ENCODE peak calls at places on chromosomes 5 and 9, in ten cellular contexts. One of them, this sample, is unnamed.

GRCh38 chr5:157159209-157159751 is 6.8 kb downstream of the GARIN3 start:
- DNase-seq in fibroblast of lung: no peak
- DNase-seq in lower lobe of right lung: no peak
- DNase-seq in SK-N-SH: no peak
- DNase-seq in aorta: no peak
- DNase-seq in Peyer's patch: no peak
- DNase-seq in sigmoid colon: no peak
- DNase-seq in adrenal gland: no peak
- DNase-seq in colonic mucosa: no peak
- DNase-seq in neural progenitor cell: no peak
- DNase-seq in this sample: no peak

GRCh38 chr5:148913985-148914421 is 87.6 kb downstream of the ADRB2 start:
- DNase-seq in fibroblast of lung: peak; percentile 99
- DNase-seq in lower lobe of right lung: no peak
- DNase-seq in SK-N-SH: no peak
- DNase-seq in aorta: no peak
- DNase-seq in Peyer's patch: no peak
- DNase-seq in sigmoid colon: no peak
- DNase-seq in adrenal gland: no peak
- DNase-seq in colonic mucosa: no peak
- DNase-seq in neural progenitor cell: peak; percentile 38
- DNase-seq in this sample: no peak

GRCh38 chr9:84500218-84500617 is 159.7 kb upstream of the SLC28A3 start:
- DNase-seq in fibroblast of lung: no peak
- DNase-seq in lower lobe of right lung: no peak
- DNase-seq in SK-N-SH: no peak
- DNase-seq in aorta: no peak
- DNase-seq in Peyer's patch: no peak
- DNase-seq in sigmoid colon: no peak
- DNase-seq in adrenal gland: no peak
- DNase-seq in colonic mucosa: no peak
- DNase-seq in neural progenitor cell: no peak
- DNase-seq in this sample: no peak

GRCh38 chr5:124649548-124650501 is 96.6 kb downstream of the ZNF608 start:
- DNase-seq in fibroblast of lung: peak; percentile 97
- DNase-seq in lower lobe of right lung: peak; percentile 90
- DNase-seq in SK-N-SH: peak; percentile 78
- DNase-seq in aorta: peak; percentile 91
- DNase-seq in Peyer's patch: peak; percentile 69
- DNase-seq in sigmoid colon: no peak
- DNase-seq in adrenal gland: peak; percentile 69
- DNase-seq in colonic mucosa: peak; percentile 82
- DNase-seq in neural progenitor cell: no peak
- DNase-seq in this sample: peak; percentile 77

GRCh38 chr9:14910178-14910805 is at the start of gene FREM1:
- DNase-seq in fibroblast of lung: peak; percentile 0
- DNase-seq in lower lobe of right lung: no peak
- DNase-seq in SK-N-SH: peak; percentile 58
- DNase-seq in aorta: peak; percentile 46
- DNase-seq in Peyer's patch: peak; percentile 60
- DNase-seq in sigmoid colon: peak; percentile 80
- DNase-seq in adrenal gland: no peak
- DNase-seq in colonic mucosa: peak; percentile 47
- DNase-seq in neural progenitor cell: peak; percentile 87
- DNase-seq in this sample: peak; percentile 61

GRCh38 chr5:65483474-65484346 is 2.0 kb upstream of the ADAMTS6 start:
- DNase-seq in fibroblast of lung: peak; percentile 78
- DNase-seq in lower lobe of right lung: no peak
- DNase-seq in SK-N-SH: peak; percentile 66
- DNase-seq in aorta: no peak
- DNase-seq in Peyer's patch: no peak
- DNase-seq in sigmoid colon: no peak
- DNase-seq in adrenal gland: no peak
- DNase-seq in colonic mucosa: no peak
- DNase-seq in neural progenitor cell: peak; percentile 65
- DNase-seq in this sample: no peak

GRCh38 chr9:135227641-135228251 is 140.3 kb downstream of the OLFM1 start:
- DNase-seq in fibroblast of lung: no peak
- DNase-seq in lower lobe of right lung: peak; percentile 21
- DNase-seq in SK-N-SH: no peak
- DNase-seq in aorta: peak; percentile 21
- DNase-seq in Peyer's patch: peak; percentile 18
- DNase-seq in sigmoid colon: peak; percentile 50
- DNase-seq in adrenal gland: no peak
- DNase-seq in colonic mucosa: no peak
- DNase-seq in neural progenitor cell: no peak
- DNase-seq in this sample: peak; percentile 42

GRCh38 chr5:127290019-127290945 is at the start of gene MEGF10:
- DNase-seq in fibroblast of lung: peak; percentile 43
- DNase-seq in lower lobe of right lung: no peak
- DNase-seq in SK-N-SH: peak; percentile 83
- DNase-seq in aorta: peak; percentile 38
- DNase-seq in Peyer's patch: peak; percentile 57
- DNase-seq in sigmoid colon: no peak
- DNase-seq in adrenal gland: peak; percentile 42
- DNase-seq in colonic mucosa: peak; percentile 35
- DNase-seq in neural progenitor cell: peak; percentile 85
- DNase-seq in this sample: peak; percentile 21

GRCh38 chr5:138391859-138392386 is 39.4 kb downstream of the KDM3B start:
- DNase-seq in fibroblast of lung: no peak
- DNase-seq in lower lobe of right lung: no peak
- DNase-seq in SK-N-SH: no peak
- DNase-seq in aorta: no peak
- DNase-seq in Peyer's patch: no peak
- DNase-seq in sigmoid colon: no peak
- DNase-seq in adrenal gland: no peak
- DNase-seq in colonic mucosa: no peak
- DNase-seq in neural progenitor cell: peak; percentile 37
- DNase-seq in this sample: peak; percentile 65

GRCh38 chr5:134005415-134006118 is 792 bp upstream of the VDAC1 start:
- DNase-seq in fibroblast of lung: peak; percentile 22
- DNase-seq in lower lobe of right lung: peak; percentile 63
- DNase-seq in SK-N-SH: peak; percentile 74
- DNase-seq in aorta: peak; percentile 64
- DNase-seq in Peyer's patch: peak; percentile 70
- DNase-seq in sigmoid colon: peak; percentile 74
- DNase-seq in adrenal gland: peak; percentile 41
- DNase-seq in colonic mucosa: peak; percentile 68
- DNase-seq in neural progenitor cell: peak; percentile 65
- DNase-seq in this sample: peak; percentile 57

GRCh38 chr5:2014058-2014610 is 131.4 kb upstream of the IRX4 start:
- DNase-seq in fibroblast of lung: no peak
- DNase-seq in lower lobe of right lung: no peak
- DNase-seq in SK-N-SH: no peak
- DNase-seq in aorta: peak; percentile 3
- DNase-seq in Peyer's patch: no peak
- DNase-seq in sigmoid colon: no peak
- DNase-seq in adrenal gland: no peak
- DNase-seq in colonic mucosa: no peak
- DNase-seq in neural progenitor cell: no peak
- DNase-seq in this sample: no peak

GRCh38 chr9:128548876-128549275 is 3.5 kb upstream of the SPTAN1 start:
- DNase-seq in fibroblast of lung: no peak
- DNase-seq in lower lobe of right lung: no peak
- DNase-seq in SK-N-SH: no peak
- DNase-seq in aorta: no peak
- DNase-seq in Peyer's patch: no peak
- DNase-seq in sigmoid colon: no peak
- DNase-seq in adrenal gland: no peak
- DNase-seq in colonic mucosa: no peak
- DNase-seq in neural progenitor cell: peak; percentile 12
- DNase-seq in this sample: no peak

GRCh38 chr9:98117984-98118639 is 910 bp downstream of the TRIM14 start:
- DNase-seq in fibroblast of lung: peak; percentile 5
- DNase-seq in lower lobe of right lung: no peak
- DNase-seq in SK-N-SH: peak; percentile 43
- DNase-seq in aorta: no peak
- DNase-seq in Peyer's patch: peak; percentile 86
- DNase-seq in sigmoid colon: no peak
- DNase-seq in adrenal gland: no peak
- DNase-seq in colonic mucosa: peak; percentile 84
- DNase-seq in neural progenitor cell: peak; percentile 36
- DNase-seq in this sample: no peak

GRCh38 chr9:84898188-84898587 is 228.7 kb downstream of the NTRK2 start:
- DNase-seq in fibroblast of lung: no peak
- DNase-seq in lower lobe of right lung: no peak
- DNase-seq in SK-N-SH: no peak
- DNase-seq in aorta: no peak
- DNase-seq in Peyer's patch: no peak
- DNase-seq in sigmoid colon: no peak
- DNase-seq in adrenal gland: no peak
- DNase-seq in colonic mucosa: no peak
- DNase-seq in neural progenitor cell: no peak
- DNase-seq in this sample: no peak

GRCh38 chr5:128539038-128539429 is 989 bp upstream of the FBN2 start:
- DNase-seq in fibroblast of lung: peak; percentile 22
- DNase-seq in lower lobe of right lung: no peak
- DNase-seq in SK-N-SH: no peak
- DNase-seq in aorta: no peak
- DNase-seq in Peyer's patch: no peak
- DNase-seq in sigmoid colon: no peak
- DNase-seq in adrenal gland: peak; percentile 32
- DNase-seq in colonic mucosa: no peak
- DNase-seq in neural progenitor cell: no peak
- DNase-seq in this sample: no peak

GRCh38 chr9:124858330-124859046 is 3.3 kb downstream of the RPL35 start:
- DNase-seq in fibroblast of lung: no peak
- DNase-seq in lower lobe of right lung: no peak
- DNase-seq in SK-N-SH: no peak
- DNase-seq in aorta: no peak
- DNase-seq in Peyer's patch: no peak
- DNase-seq in sigmoid colon: no peak
- DNase-seq in adrenal gland: no peak
- DNase-seq in colonic mucosa: no peak
- DNase-seq in neural progenitor cell: no peak
- DNase-seq in this sample: no peak
- H3K36me3 ChIP-seq in fibroblast of lung: peaks cover 36% of the 10 kb centered on the region
- H3K36me3 ChIP-seq in lower lobe of right lung: peaks cover 46% of the 10 kb centered on the region
- H3K36me3 ChIP-seq in SK-N-SH: peaks cover 44% of the 10 kb centered on the region
- H3K36me3 ChIP-seq in aorta: peaks cover 5% of the 10 kb centered on the region
- H3K36me3 ChIP-seq in Peyer's patch: no peaks in the 10 kb centered on the region
- H3K36me3 ChIP-seq in sigmoid colon: peaks cover 45% of the 10 kb centered on the region
- H3K36me3 ChIP-seq in adrenal gland: peaks cover 38% of the 10 kb centered on the region
- H3K36me3 ChIP-seq in colonic mucosa: peaks cover 20% of the 10 kb centered on the region
- H3K36me3 ChIP-seq in neural progenitor cell: no peaks in the 10 kb centered on the region
- H3K36me3 ChIP-seq in this sample: peaks cover 48% of the 10 kb centered on the region

GRCh38 chr9:131187957-131188356 is 62.6 kb downstream of the NUP214 start:
- DNase-seq in fibroblast of lung: no peak
- DNase-seq in lower lobe of right lung: no peak
- DNase-seq in SK-N-SH: no peak
- DNase-seq in aorta: no peak
- DNase-seq in Peyer's patch: no peak
- DNase-seq in sigmoid colon: no peak
- DNase-seq in adrenal gland: no peak
- DNase-seq in colonic mucosa: no peak
- DNase-seq in neural progenitor cell: no peak
- DNase-seq in this sample: no peak
- H3K27ac ChIP-seq in fibroblast of lung: no peak overlapping the region
- H3K27ac ChIP-seq in lower lobe of right lung: no peak overlapping the region
- H3K27ac ChIP-seq in SK-N-SH: no peak overlapping the region
- H3K27ac ChIP-seq in aorta: no peak overlapping the region
- H3K27ac ChIP-seq in Peyer's patch: no peak overlapping the region
- H3K27ac ChIP-seq in sigmoid colon: no peak overlapping the region
- H3K27ac ChIP-seq in adrenal gland: no peak overlapping the region
- H3K27ac ChIP-seq in colonic mucosa: no peak overlapping the region
- H3K27ac ChIP-seq in neural progenitor cell: no peak overlapping the region
- H3K27ac ChIP-seq in this sample: no peak overlapping the region

GRCh38 chr9:78320030-78320693 is 23.2 kb downstream of the PSAT1 start:
- DNase-seq in fibroblast of lung: no peak
- DNase-seq in lower lobe of right lung: no peak
- DNase-seq in SK-N-SH: no peak
- DNase-seq in aorta: no peak
- DNase-seq in Peyer's patch: no peak
- DNase-seq in sigmoid colon: no peak
- DNase-seq in adrenal gland: no peak
- DNase-seq in colonic mucosa: no peak
- DNase-seq in neural progenitor cell: no peak
- DNase-seq in this sample: no peak

GRCh38 chr9:78321505-78321904 is 24.6 kb downstream of the PSAT1 start:
- DNase-seq in fibroblast of lung: no peak
- DNase-seq in lower lobe of right lung: no peak
- DNase-seq in SK-N-SH: no peak
- DNase-seq in aorta: no peak
- DNase-seq in Peyer's patch: no peak
- DNase-seq in sigmoid colon: no peak
- DNase-seq in adrenal gland: no peak
- DNase-seq in colonic mucosa: no peak
- DNase-seq in neural progenitor cell: no peak
- DNase-seq in this sample: no peak

GRCh38 chr9:78324068-78324650 is 27.2 kb downstream of the PSAT1 start:
- DNase-seq in fibroblast of lung: no peak
- DNase-seq in lower lobe of right lung: no peak
- DNase-seq in SK-N-SH: no peak
- DNase-seq in aorta: no peak
- DNase-seq in Peyer's patch: no peak
- DNase-seq in sigmoid colon: no peak
- DNase-seq in adrenal gland: no peak
- DNase-seq in colonic mucosa: no peak
- DNase-seq in neural progenitor cell: no peak
- DNase-seq in this sample: no peak

GRCh38 chr9:78319197-78320029 is 22.5 kb downstream of the PSAT1 start:
- DNase-seq in fibroblast of lung: no peak
- DNase-seq in lower lobe of right lung: no peak
- DNase-seq in SK-N-SH: no peak
- DNase-seq in aorta: no peak
- DNase-seq in Peyer's patch: no peak
- DNase-seq in sigmoid colon: no peak
- DNase-seq in adrenal gland: no peak
- DNase-seq in colonic mucosa: no peak
- DNase-seq in neural progenitor cell: no peak
- DNase-seq in this sample: no peak

GRCh38 chr9:78320875-78321496 is 24.1 kb downstream of the PSAT1 start:
- DNase-seq in fibroblast of lung: no peak
- DNase-seq in lower lobe of right lung: no peak
- DNase-seq in SK-N-SH: no peak
- DNase-seq in aorta: no peak
- DNase-seq in Peyer's patch: no peak
- DNase-seq in sigmoid colon: no peak
- DNase-seq in adrenal gland: peak; percentile 23
- DNase-seq in colonic mucosa: no peak
- DNase-seq in neural progenitor cell: no peak
- DNase-seq in this sample: no peak
- H3K36me3 ChIP-seq in fibroblast of lung: no peaks in the 10 kb centered on the region
- H3K36me3 ChIP-seq in lower lobe of right lung: no peaks in the 10 kb centered on the region
- H3K36me3 ChIP-seq in SK-N-SH: peaks cover 36% of the 10 kb centered on the region
- H3K36me3 ChIP-seq in aorta: no peaks in the 10 kb centered on the region
- H3K36me3 ChIP-seq in Peyer's patch: no peaks in the 10 kb centered on the region
- H3K36me3 ChIP-seq in sigmoid colon: peaks cover 9% of the 10 kb centered on the region
- H3K36me3 ChIP-seq in adrenal gland: peaks cover 15% of the 10 kb centered on the region
- H3K36me3 ChIP-seq in colonic mucosa: no peaks in the 10 kb centered on the region
- H3K36me3 ChIP-seq in neural progenitor cell: peaks cover 30% of the 10 kb centered on the region
- H3K36me3 ChIP-seq in this sample: no peaks in the 10 kb centered on the region

DNA sequence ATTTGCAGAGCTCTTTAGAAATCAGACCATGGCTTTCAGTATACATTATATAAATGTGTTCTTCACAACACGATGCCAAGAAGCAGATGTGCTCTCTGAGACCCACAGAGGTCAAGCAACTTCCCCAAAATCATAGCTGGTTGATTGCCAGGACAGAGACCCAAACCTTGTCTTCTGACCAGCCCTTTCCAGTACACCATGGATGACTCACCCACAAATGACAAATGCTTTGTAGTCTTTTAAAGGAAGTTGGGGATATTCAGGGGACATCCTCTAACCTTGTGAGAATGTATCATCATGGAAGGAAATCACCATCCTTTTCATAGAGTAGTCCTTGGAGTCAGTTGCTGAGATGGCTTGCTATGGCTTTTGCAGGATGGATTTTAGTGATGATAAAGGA is 30.1 kb downstream of the ZNF462 start:
- DNase-seq in fibroblast of lung: peak; percentile 78
- DNase-seq in lower lobe of right lung: no peak
- DNase-seq in SK-N-SH: no peak
- DNase-seq in aorta: no peak
- DNase-seq in Peyer's patch: no peak
- DNase-seq in sigmoid colon: no peak
- DNase-seq in adrenal gland: peak; percentile 61
- DNase-seq in colonic mucosa: no peak
- DNase-seq in neural progenitor cell: no peak
- DNase-seq in this sample: no peak
- H3K27ac ChIP-seq in fibroblast of lung: peak overlapping the region; percentile 83
- H3K27ac ChIP-seq in lower lobe of right lung: peak overlapping the region; percentile 1
- H3K27ac ChIP-seq in SK-N-SH: peak overlapping the region; percentile 95
- H3K27ac ChIP-seq in aorta: peak overlapping the region; percentile 36
- H3K27ac ChIP-seq in Peyer's patch: no peak overlapping the region
- H3K27ac ChIP-seq in sigmoid colon: peak overlapping the region; percentile 75
- H3K27ac ChIP-seq in adrenal gland: peak overlapping the region; percentile 47
- H3K27ac ChIP-seq in colonic mucosa: no peak overlapping the region
- H3K27ac ChIP-seq in neural progenitor cell: no peak overlapping the region
- H3K27ac ChIP-seq in this sample: peak overlapping the region; percentile 47

This sample was measured in heart left ventricle.